ENCODE peak calls at places on chromosomes 11 and 22, in six cellular contexts. A is KG1; E is AG09319; Y is HEK293T; N is HT1080; R is stimulated activated naive CD4-positive, alpha-beta T cell. J is an unnamed sample.

GRCh38 chr11:73538381-73538872 is 59.5 kb downstream of the FAM168A start:
- DNase-seq in N (peak), Y (no peak), A (peak), E (no peak), R (peak), J (no peak)

GRCh38 chr11:17369685-17370243 is 18.2 kb downstream of the NCR3LG1 start:
- DNase-seq in R (no peak), N (no peak), E (no peak), Y (no peak), A (no peak), J (no peak)

GRCh38 chr11:131918663-131919062 is 548.2 kb downstream of the NTM start:
- DNase-seq in E (no peak), N (no peak), R (no peak), Y (no peak), A (no peak), J (no peak)

GRCh38 chr11:102914238-102915043 is 39.7 kb upstream of the MMP12 start:
- DNase-seq in N (peak), Y (peak), E (peak), A (peak), R (no peak), J (peak)

GRCh38 chr11:4479676-4480075 is 2.8 kb upstream of the OR52K1 start:
- DNase-seq in Y (no peak), A (no peak), E (no peak), R (no peak), N (no peak), J (no peak)

GRCh38 chr22:45638834-45639746 is 32.5 kb upstream of the ATXN10 start:
- DNase-seq in R (no peak), E (peak), A (peak), N (peak), Y (no peak), J (peak)

GRCh38 chr11:76832365-76832764 is 28.4 kb upstream of the ACER3 start:
- DNase-seq in E (no peak), A (no peak), N (no peak), Y (no peak), R (no peak), J (no peak)

GRCh38 chr11:123451183-123451907 is 21.3 kb downstream of the GRAMD1B start:
- DNase-seq in N (no peak), R (no peak), E (no peak), A (no peak), Y (no peak), J (peak)

GRCh38 chr11:93005239-93005638 is 35.8 kb downstream of the MTNR1B start:
- DNase-seq in E (no peak), Y (no peak), R (no peak), N (peak), A (no peak), J (peak)

GRCh38 chr11:109048098-109048497 is 373.9 kb upstream of the C11orf87 start:
- DNase-seq in Y (no peak), A (no peak), N (no peak), R (no peak), E (no peak), J (no peak)

GRCh38 chr11:14971865-14972580 is at the start of gene CALCA:
- DNase-seq in A (no peak), Y (no peak), E (no peak), R (no peak), N (no peak), J (no peak)

GRCh38 chr11:115869131-115869530 is 364.9 kb upstream of the CADM1 start:
- DNase-seq in R (no peak), Y (no peak), N (no peak), A (no peak), E (no peak), J (no peak)

GRCh38 chr11:110123003-110123402 is 29.8 kb downstream of the ZC3H12C start:
- DNase-seq in R (no peak), E (no peak), Y (no peak), A (no peak), N (no peak), J (no peak)

GRCh38 chr11:130464289-130464812 is 15.9 kb downstream of the ADAMTS15 start:
- DNase-seq in R (no peak), Y (no peak), N (no peak), A (no peak), E (no peak), J (no peak)

GRCh38 chr11:70668204-70669202 is 270.2 kb downstream of the CTTN start:
- DNase-seq in Y (no peak), E (no peak), R (no peak), N (peak), A (no peak), J (no peak)

GRCh38 chr11:112977620-112978212 is 16.5 kb downstream of the NCAM1 start:
- DNase-seq in Y (no peak), A (peak), E (no peak), N (peak), R (no peak), J (peak)

GRCh38 chr11:104556606-104557301 is 341.5 kb downstream of the CASP12 start:
- DNase-seq in R (no peak), Y (no peak), A (peak), N (no peak), E (no peak), J (no peak)

GRCh38 chr22:46827781-46828180 is 65.3 kb downstream of the TBC1D22A start:
- DNase-seq in E (no peak), Y (no peak), A (no peak), R (no peak), N (no peak), J (no peak)